ENCODE peak calls at places on chromosomes 5 and 9, in seven cellular contexts. X is SK-N-SH, K is GM23338, Y is HCT116, Q is PC-3, U is MM.1S, T is neural progenitor cell. H is an unnamed sample.

GRCh38 chr9:126114409-126114760 is 212.2 kb upstream of the MVB12B start:
- DNase-seq in T (no peak), K (no peak), U (no peak), X (no peak), Y (no peak), Q (no peak), H (no peak)

GRCh38 chr5:115191439-115192031 is 21.8 kb upstream of the TRIM36 start:
- DNase-seq in X (no peak), K (no peak), Y (no peak), T (no peak), Q (no peak), U (no peak), H (no peak)

GRCh38 chr5:132742626-132743025 is 4.6 kb upstream of the CCNI2 start:
- DNase-seq in X (no peak), U (no peak), Y (no peak), K (no peak), Q (no peak), T (no peak), H (no peak)

GRCh38 chr5:33611882-33612281 is 171.1 kb downstream of the TARS1 start:
- DNase-seq in X (no peak), Y (no peak), T (no peak), U (no peak), Q (peak), K (no peak), H (no peak)

GRCh38 chr9:126678989-126679388 is 65.3 kb downstream of the LMX1B start:
- DNase-seq in T (peak), K (no peak), X (no peak), U (no peak), Q (no peak), Y (no peak), H (no peak)

GRCh38 chr5:92429642-92430041 is 1046.5 kb upstream of the ARRDC3 start:
- DNase-seq in X (no peak), T (peak), Y (no peak), Q (no peak), U (no peak), K (no peak), H (no peak)

GRCh38 chr5:80414113-80414512 is 6.2 kb downstream of the ZFYVE16 start:
- DNase-seq in K (no peak), U (no peak), Q (no peak), Y (no peak), T (no peak), X (no peak), H (no peak)

GRCh38 chr9:22142681-22143080 is 133.6 kb upstream of the CDKN2B start:
- DNase-seq in X (no peak), K (no peak), Y (no peak), T (no peak), Q (peak), U (no peak), H (no peak)

GRCh38 chr9:120711841-120712538 is 2.3 kb downstream of the MEGF9 start:
- DNase-seq in Q (peak), Y (no peak), X (no peak), T (no peak), K (no peak), U (no peak), H (no peak)

GRCh38 chr5:141777711-141778110 is 95.7 kb upstream of the ARAP3 start:
- DNase-seq in Q (no peak), U (no peak), T (no peak), Y (no peak), X (no peak), K (no peak), H (no peak)

GRCh38 chr9:37508834-37509206 is 23.1 kb downstream of the POLR1E start:
- DNase-seq in X (no peak), Q (no peak), Y (no peak), T (no peak), U (no peak), K (no peak), H (no peak)

GRCh38 chr5:154243736-154244135 is 53.2 kb downstream of the GALNT10 start:
- DNase-seq in Q (no peak), K (no peak), Y (no peak), T (peak), U (no peak), X (no peak), H (no peak)

GRCh38 chr5:111853748-111854147 is 96.8 kb upstream of the NREP start:
- DNase-seq in Y (no peak), X (no peak), Q (no peak), T (no peak), K (no peak), U (no peak), H (peak)

GRCh38 chr5:40521925-40522324 is 157.8 kb upstream of the PTGER4 start:
- DNase-seq in K (no peak), U (no peak), T (no peak), Q (no peak), Y (no peak), X (no peak), H (no peak)

GRCh38 chr5:78533356-78533755 is 115.2 kb downstream of the LHFPL2 start:
- DNase-seq in T (peak), U (no peak), X (no peak), Q (peak), K (peak), Y (no peak), H (peak)

GRCh38 chr9:123420560-123421210 is 64.7 kb downstream of the CRB2 start:
- DNase-seq in T (peak), Q (no peak), K (no peak), Y (no peak), X (no peak), U (no peak), H (no peak)

GRCh38 chr9:131608469-131609115 is 63.3 kb downstream of the PRRT1B start:
- DNase-seq in X (no peak), Q (peak), K (peak), T (peak), Y (peak), U (no peak), H (no peak)

GRCh38 chr9:15220658-15221310 is 86.2 kb downstream of the TTC39B start:
- DNase-seq in U (no peak), T (no peak), X (no peak), Y (no peak), Q (no peak), K (no peak), H (no peak)

GRCh38 chr5:103258957-103259704 is 568 bp downstream of the MACIR start:
- DNase-seq in Q (peak), U (peak), X (peak), Y (no peak), K (peak), T (peak), H (peak)

GRCh38 chr9:31597977-31598376 is 786.5 kb upstream of the ACO1 start:
- DNase-seq in Q (peak), K (no peak), X (no peak), T (no peak), U (peak), Y (peak), H (no peak)

GRCh38 chr5:114018178-114018577 is 343.7 kb upstream of the KCNN2 start:
- DNase-seq in K (peak), Y (no peak), U (no peak), T (peak), Q (no peak), X (no peak), H (no peak)
- TF ChIP-seq CTCF in K (peak), Y (peak), U (no peak), T (peak), Q (peak), X (peak), H (peak)

GRCh38 chr9:70324963-70325362 is 66.2 kb downstream of the SMC5 start:
- DNase-seq in X (no peak), T (no peak), Y (no peak), Q (peak), K (no peak), U (no peak), H (no peak)
- TF ChIP-seq EZH2phosphoT487 in X (no peak), T (no peak), Y (no peak), Q (no peak), K (no peak), U (no peak), H (no peak)

GRCh38 chr9:111890254-111890791 is 6.3 kb upstream of the UGCG start:
- DNase-seq in U (no peak), K (no peak), T (no peak), Y (no peak), Q (peak), X (no peak), H (no peak)

GRCh38 chr9:111891910-111892499 is 4.6 kb upstream of the UGCG start:
- DNase-seq in U (no peak), K (no peak), X (no peak), Y (peak), Q (peak), T (no peak), H (peak)

GRCh38 chr9:111886983-111887718 is 9.5 kb upstream of the UGCG start:
- DNase-seq in Q (no peak), U (no peak), X (no peak), K (no peak), Y (no peak), T (no peak), H (peak)
- H3K4me3 ChIP-seq in Q (no peak), U (no peak), X (no peak), K (no peak), Y (no peak), T (no peak), H (no peak)

DNA sequence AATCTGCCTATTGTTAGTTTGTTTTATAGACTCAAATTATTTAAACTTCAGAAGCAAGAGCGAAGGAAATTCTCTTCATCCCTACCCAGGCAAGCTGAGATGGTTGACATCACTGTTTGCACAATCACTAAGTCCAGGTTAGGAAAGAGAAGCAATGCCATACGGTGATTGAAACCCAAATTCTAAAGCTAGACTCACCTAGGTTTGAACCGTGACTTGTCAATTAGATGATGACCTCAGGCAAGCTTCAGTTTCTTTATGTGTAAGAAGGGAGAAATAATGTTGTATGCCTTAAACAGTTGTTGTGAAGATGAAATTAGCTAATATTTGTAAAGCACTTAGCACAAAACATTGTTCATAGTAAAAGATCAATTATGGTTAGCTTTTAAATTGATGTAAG is 96.5 kb upstream of the ANKRD55 start:
- DNase-seq in Q (no peak), X (no peak), T (no peak), K (no peak), U (peak), Y (no peak), H (no peak)
- TF ChIP-seq CTCF in Q (no peak), X (no peak), T (no peak), K (no peak), U (no peak), Y (no peak), H (no peak)

GRCh38 chr5:135648109-135648508 is 69.3 kb upstream of the CXCL14 start:
- DNase-seq in Y (no peak), U (no peak), K (no peak), T (no peak), Q (no peak), X (no peak), H (no peak)

GRCh38 chr5:135645781-135646180 is 67.0 kb upstream of the CXCL14 start:
- DNase-seq in K (no peak), U (no peak), X (no peak), Q (no peak), Y (no peak), T (no peak), H (no peak)

GRCh38 chr5:135654646-135655045 is 75.9 kb upstream of the CXCL14 start:
- DNase-seq in T (no peak), X (no peak), K (no peak), U (no peak), Q (no peak), Y (no peak), H (no peak)

GRCh38 chr5:135651156-135651555 is 72.4 kb upstream of the CXCL14 start:
- DNase-seq in Y (peak), U (no peak), T (no peak), Q (peak), X (no peak), K (no peak), H (no peak)

GRCh38 chr5:135650081-135650480 is 71.3 kb upstream of the CXCL14 start:
- DNase-seq in U (no peak), X (no peak), T (no peak), Y (no peak), K (no peak), Q (no peak), H (no peak)
- TF ChIP-seq EZH2phosphoT487 in U (no peak), X (no peak), T (no peak), Y (no peak), K (no peak), Q (no peak), H (no peak)

GRCh38 chr9:35108946-35109575 is 6.1 kb upstream of the STOML2 start:
- DNase-seq in K (no peak), T (no peak), X (no peak), U (no peak), Q (no peak), Y (no peak), H (no peak)
- H3K4me3 ChIP-seq in K (no peak), T (no peak), X (no peak), U (no peak), Q (no peak), Y (no peak), H (no peak)

H was measured in OCI-LY7.